ENCODE peak calls at places on chromosome 19, in six cellular contexts. C is mesenchymal stem cell, U is H1, W is IMR-90, K is neuronal stem cell, Q is mesendoderm. X is an unnamed sample.

GRCh38 chr19:12793290-12794195 is 2.3 kb downstream of the JUNB start:
- DNase-seq in C (peak), U (peak), W (peak), K (peak), Q (peak), X (peak)

GRCh38 chr19:30312582-30313352 is 59.4 kb upstream of the ZNF536 start:
- DNase-seq in C (no peak), U (no peak), W (no peak), K (no peak), Q (no peak), X (no peak)

GRCh38 chr19:40933025-40933424 is 51.0 kb upstream of the CYP2A7 start:
- DNase-seq in C (no peak), U (peak), W (no peak), K (no peak), Q (peak), X (peak)

GRCh38 chr19:29785955-29786589 is 25.7 kb upstream of the CCNE1 start:
- DNase-seq in C (no peak), U (peak), W (no peak), K (no peak), Q (peak), X (peak)

GRCh38 chr19:51681286-51681956 is 11.7 kb upstream of the SPACA6 start:
- DNase-seq in C (peak), U (no peak), W (peak), K (no peak), Q (peak), X (no peak)

GRCh38 chr19:30046522-30046921 is 104.5 kb downstream of the URI1 start:
- DNase-seq in C (no peak), U (no peak), W (peak), K (no peak), Q (peak), X (no peak)

GRCh38 chr19:12784394-12784870 is 6.9 kb upstream of the JUNB start:
- DNase-seq in C (peak), U (no peak), W (peak), K (no peak), Q (no peak), X (no peak)

GRCh38 chr19:6459356-6460098 is at the start of gene SLC25A23:
- DNase-seq in C (peak), U (peak), W (peak), K (peak), Q (peak), X (peak)

GRCh38 chr19:57058871-57059270 is 60.9 kb upstream of the USP29 start:
- DNase-seq in C (no peak), U (no peak), W (no peak), K (no peak), Q (no peak), X (no peak)

GRCh38 chr19:10010247-10010691 is at the start of gene COL5A3:
- DNase-seq in C (peak), U (peak), W (peak), K (no peak), Q (no peak), X (peak)

GRCh38 chr19:33802001-33802400 is 5.3 kb downstream of the KCTD15 start:
- DNase-seq in C (no peak), U (no peak), W (no peak), K (no peak), Q (no peak), X (no peak)

GRCh38 chr19:31332096-31332495 is 17.1 kb downstream of the TSHZ3 start:
- DNase-seq in C (peak), U (no peak), W (peak), K (no peak), Q (no peak), X (no peak)

GRCh38 chr19:658059-658839 is 4.8 kb downstream of the RNF126 start:
- DNase-seq in C (no peak), U (no peak), W (no peak), K (no peak), Q (no peak), X (no peak)

GRCh38 chr19:41968751-41969150 is 9.6 kb upstream of the RABAC1 start:
- DNase-seq in C (no peak), U (no peak), W (no peak), K (no peak), Q (no peak), X (no peak)

GRCh38 chr19:16626796-16627193 is 1.2 kb downstream of the MED26 start:
- DNase-seq in C (no peak), U (no peak), W (no peak), K (no peak), Q (no peak), X (no peak)

GRCh38 chr19:15378529-15379082 is 981 bp downstream of the AKAP8 start:
- DNase-seq in C (peak), U (no peak), W (peak), K (peak), Q (peak), X (no peak)

GRCh38 chr19:1855828-1856255 is 7.5 kb downstream of the KLF16 start:
- DNase-seq in C (no peak), U (no peak), W (peak), K (no peak), Q (no peak), X (no peak)

GRCh38 chr19:3154957-3155736 is 19.3 kb downstream of the GNA15 start:
- DNase-seq in C (peak), U (no peak), W (peak), K (no peak), Q (peak), X (no peak)

GRCh38 chr19:342801-343421 is 1.7 kb downstream of the MIER2 start:
- DNase-seq in C (peak), U (no peak), W (peak), K (no peak), Q (no peak), X (no peak)

GRCh38 chr19:12955996-12956395 is 1.0 kb downstream of the GADD45GIP1 start:
- DNase-seq in C (no peak), U (no peak), W (no peak), K (no peak), Q (no peak), X (no peak)

GRCh38 chr19:15841875-15842569 is 26.6 kb upstream of the OR10H1 start:
- DNase-seq in C (no peak), U (no peak), W (no peak), K (no peak), Q (no peak), X (no peak)

GRCh38 chr19:1076046-1076386 is 9.0 kb downstream of the ARHGAP45 start:
- DNase-seq in C (no peak), U (no peak), W (no peak), K (no peak), Q (no peak), X (no peak)

GRCh38 chr19:54586397-54586796 is 7.0 kb upstream of the LILRA1 start:
- DNase-seq in C (no peak), U (no peak), W (no peak), K (no peak), Q (no peak), X (no peak)

GRCh38 chr19:19488041-19488874 is 27.1 kb downstream of the TSSK6 start:
- DNase-seq in C (no peak), U (no peak), W (no peak), K (no peak), Q (peak), X (no peak)

GRCh38 chr19:42427313-42427712 is at the start of gene LIPE:
- DNase-seq in C (peak), U (no peak), W (no peak), K (no peak), Q (no peak), X (no peak)

GRCh38 chr19:14497347-14497921 is 1.5 kb upstream of the GIPC1 start:
- DNase-seq in C (no peak), U (no peak), W (no peak), K (no peak), Q (no peak), X (no peak)

GRCh38 chr19:13060964-13061927 is 41.4 kb downstream of the LYL1 start:
- DNase-seq in C (peak), U (peak), W (peak), K (peak), Q (peak), X (peak)

GRCh38 chr19:55473613-55474012 is 2.8 kb upstream of the ZNF628 start:
- DNase-seq in C (no peak), U (no peak), W (no peak), K (no peak), Q (peak), X (no peak)

GRCh38 chr19:16106121-16106520 is 5.6 kb upstream of the RAB8A start:
- DNase-seq in C (peak), U (no peak), W (peak), K (no peak), Q (peak), X (no peak)

DNA sequence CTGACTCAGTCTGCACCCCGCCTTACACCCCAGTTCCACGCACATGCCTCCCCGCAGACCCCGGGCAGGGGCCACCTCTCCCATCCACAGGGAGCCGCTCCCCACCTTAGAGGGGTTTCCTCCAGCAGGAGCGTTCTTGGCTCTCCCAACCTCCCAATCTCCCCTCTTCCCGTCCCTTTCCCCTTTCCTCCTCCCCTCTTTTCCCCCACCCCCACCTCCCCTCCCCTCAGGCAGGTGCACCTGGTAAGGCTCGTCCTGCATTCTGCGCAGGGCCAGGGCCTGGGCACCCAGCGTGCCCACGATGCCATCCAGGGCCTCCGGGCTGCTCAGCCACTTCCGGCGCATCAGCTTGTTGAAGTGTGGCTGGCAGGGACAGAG is 27.3 kb downstream of the EXOC3L2 start:
- DNase-seq in C (no peak), U (peak), W (no peak), K (no peak), Q (no peak), X (no peak)
- H2BK15ac ChIP-seq in C (no peak), U (peak), W (no peak), K (no peak), Q (no peak), X (no peak)

DNA sequence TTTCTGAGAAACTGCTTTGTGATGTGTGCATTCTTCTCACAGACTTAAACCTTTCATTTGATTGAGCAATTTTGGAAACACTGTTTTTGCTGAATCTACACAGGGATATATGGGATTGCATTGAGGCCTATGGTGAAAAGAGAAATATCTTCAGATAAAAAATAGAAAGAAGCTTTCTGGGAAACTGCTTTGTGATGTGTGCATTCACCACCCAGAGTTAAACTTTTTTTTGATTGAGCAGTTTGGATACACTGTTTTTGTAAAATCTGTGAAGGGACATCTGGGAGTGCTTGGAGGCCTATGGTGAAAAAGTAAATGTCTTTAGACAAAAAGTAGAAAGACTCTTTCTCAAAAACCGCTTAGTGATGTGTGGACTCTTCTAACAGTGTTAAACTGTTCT is 1683.8 kb downstream of the UQCRFS1 start:
- DNase-seq in C (no peak), U (no peak), W (no peak), K (no peak), Q (no peak), X (no peak)
- H2BK15ac ChIP-seq in C (no peak), U (no peak), W (no peak), K (no peak), Q (no peak), X (no peak)

GRCh38 chr19:39833160-39833463 is 850 bp downstream of the DYRK1B start:
- DNase-seq in C (no peak), U (no peak), W (no peak), K (no peak), Q (no peak), X (no peak)
- H2BK15ac ChIP-seq in C (peak), U (no peak), W (no peak), K (no peak), Q (no peak), X (no peak)

GRCh38 chr19:17942181-17942580 is 9.4 kb downstream of the CCDC124 start:
- DNase-seq in C (no peak), U (no peak), W (no peak), K (no peak), Q (no peak), X (peak)
- H2BK15ac ChIP-seq in C (no peak), U (peak), W (no peak), K (no peak), Q (no peak), X (no peak)

GRCh38 chr19:4227771-4228170 is 1.6 kb upstream of the EBI3 start:
- DNase-seq in C (no peak), U (no peak), W (no peak), K (no peak), Q (no peak), X (no peak)

GRCh38 chr19:4229179-4229931 is at the start of gene EBI3:
- DNase-seq in C (peak), U (no peak), W (peak), K (no peak), Q (peak), X (peak)

GRCh38 chr19:4232614-4233281 is 3.4 kb downstream of the EBI3 start:
- DNase-seq in C (no peak), U (peak), W (no peak), K (no peak), Q (no peak), X (no peak)

GRCh38 chr19:4225902-4226301 is 3.4 kb upstream of the EBI3 start:
- DNase-seq in C (no peak), U (no peak), W (no peak), K (no peak), Q (no peak), X (no peak)

DNA sequence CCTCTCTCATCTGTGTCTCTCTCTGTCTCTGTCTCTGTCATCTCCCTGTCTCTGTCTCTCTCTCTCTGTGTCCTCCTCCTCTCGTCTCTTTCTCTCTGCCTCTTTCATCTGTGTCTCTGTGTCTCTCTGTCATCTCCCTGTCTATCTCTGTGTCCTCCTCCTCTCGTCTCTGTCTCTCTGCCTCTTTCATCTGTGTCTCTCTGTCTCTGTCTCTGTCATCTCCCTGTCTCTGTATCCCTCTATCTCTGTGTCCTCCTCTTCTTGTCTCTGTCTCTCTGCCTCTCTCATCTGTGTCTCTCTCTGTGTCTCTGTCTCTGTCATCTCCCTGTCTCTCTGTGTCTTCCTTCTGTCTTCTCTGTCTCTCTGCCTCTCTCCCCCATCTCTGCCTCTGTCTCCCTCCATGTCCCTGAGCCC is 551 bp upstream of the EBI3 start:
- DNase-seq in C (no peak), U (no peak), W (no peak), K (no peak), Q (no peak), X (no peak)
- H2BK15ac ChIP-seq in C (peak), U (peak), W (no peak), K (no peak), Q (no peak), X (no peak)